ENCODE peak calls at places on chromosomes 5 and 9, in seven cellular contexts. U is DND-41, M is OCI-LY7, F is K562, I is PC-3, X is IMR-90, C is H1. K is an unnamed sample.

GRCh38 chr5:67578011-67578410 is 381.4 kb upstream of the CD180 start:
- DNase-seq in X (no peak), F (no peak), C (no peak), U (no peak), M (no peak), I (peak; percentile 6), K (no peak)

GRCh38 chr5:75059887-75060286 is 7.5 kb upstream of the GCNT4 start:
- DNase-seq in X (no peak), U (peak; percentile 55), I (no peak), C (no peak), M (no peak), F (no peak), K (no peak)

GRCh38 chr5:43771611-43772031 is 168.6 kb downstream of the NNT start:
- DNase-seq in U (no peak), I (no peak), C (no peak), F (no peak), M (no peak), X (no peak), K (no peak)

GRCh38 chr5:14413331-14413750 is 168.3 kb upstream of the OTULINL start:
- DNase-seq in U (no peak), X (peak; percentile 63), M (no peak), I (no peak), F (no peak), C (no peak), K (no peak)

GRCh38 chr5:149749481-149750365 is 19.6 kb downstream of the PPARGC1B start:
- DNase-seq in M (no peak), U (no peak), F (no peak), I (no peak), X (no peak), C (no peak), K (no peak)

GRCh38 chr5:120465281-120465961 is 1.3 kb downstream of the PRR16 start:
- DNase-seq in C (peak; percentile 78), X (peak; percentile 64), F (peak; percentile 40), U (no peak), M (no peak), I (peak; percentile 39), K (no peak)

GRCh38 chr5:134656690-134657089 is 8.1 kb downstream of the SEC24A start:
- DNase-seq in I (no peak), X (peak; percentile 15), M (no peak), C (no peak), F (no peak), U (no peak), K (no peak)

GRCh38 chr5:172150514-172151425 is 37.3 kb downstream of the STK10 start:
- DNase-seq in I (no peak), X (peak; percentile 24), F (peak; percentile 46), U (no peak), M (no peak), C (no peak), K (no peak)

GRCh38 chr9:85527331-85528015 is 214.3 kb downstream of the AGTPBP1 start:
- DNase-seq in I (no peak), U (no peak), M (no peak), F (no peak), X (no peak), C (no peak), K (no peak)

GRCh38 chr5:3362606-3362910 is 233.1 kb upstream of the IRX1 start:
- DNase-seq in X (no peak), C (no peak), U (no peak), I (no peak), M (no peak), F (no peak), K (no peak)

GRCh38 chr5:76602094-76602726 is 21.0 kb downstream of the F2RL2 start:
- DNase-seq in X (peak; percentile 56), U (no peak), M (no peak), I (peak; percentile 32), F (no peak), C (no peak), K (no peak)

GRCh38 chr9:121360975-121361374 is 9.1 kb downstream of the STOM start:
- DNase-seq in U (no peak), X (peak; percentile 92), C (no peak), F (no peak), M (no peak), I (peak; percentile 51), K (no peak)

GRCh38 chr9:78439192-78439865 is 142.4 kb downstream of the PSAT1 start:
- DNase-seq in U (peak; percentile 65), X (peak; percentile 89), M (peak; percentile 70), I (peak; percentile 87), F (peak; percentile 63), C (peak; percentile 90), K (peak; percentile 90)

GRCh38 chr5:179974281-179974945 is 66.7 kb upstream of the TBC1D9B start:
- DNase-seq in C (no peak), M (no peak), U (no peak), X (no peak), I (no peak), F (no peak), K (no peak)

GRCh38 chr9:91421987-91422765 is 1.5 kb downstream of the NFIL3 start:
- DNase-seq in F (no peak), U (no peak), I (no peak), X (peak; percentile 41), C (no peak), M (no peak), K (no peak)

GRCh38 chr9:121738969-121739368 is 87.5 kb downstream of the DAB2IP start:
- DNase-seq in U (no peak), F (no peak), C (no peak), I (no peak), X (peak; percentile 61), M (no peak), K (no peak)

GRCh38 chr5:66066826-66067225 is 77.3 kb upstream of the SREK1 start:
- DNase-seq in U (no peak), C (no peak), M (no peak), F (no peak), I (no peak), X (no peak), K (no peak)

GRCh38 chr9:108691614-108692013 is 164.2 kb downstream of the ACTL7B start:
- DNase-seq in I (peak; percentile 76), M (no peak), C (no peak), F (no peak), X (no peak), U (no peak), K (no peak)

GRCh38 chr9:105054488-105054887 is 126.5 kb upstream of the ABCA1 start:
- DNase-seq in M (no peak), U (no peak), I (peak; percentile 68), C (no peak), X (peak; percentile 89), F (no peak), K (no peak)

GRCh38 chr5:151213803-151214613 is 9.9 kb downstream of the CCDC69 start:
- DNase-seq in U (peak; percentile 97), I (no peak), M (peak; percentile 97), C (peak; percentile 58), F (peak; percentile 95), X (no peak), K (peak; percentile 98)

GRCh38 chr5:83340511-83340918 is 131.0 kb upstream of the VCAN start:
- DNase-seq in I (no peak), M (no peak), U (peak; percentile 27), C (no peak), F (no peak), X (no peak), K (no peak)

GRCh38 chr9:95773061-95773433 is 102.4 kb upstream of the ERCC6L2 start:
- DNase-seq in C (no peak), U (no peak), X (peak; percentile 61), F (no peak), I (no peak), M (no peak), K (no peak)

GRCh38 chr5:33460210-33460609 is 19.4 kb downstream of the TARS1 start:
- DNase-seq in I (no peak), U (no peak), X (no peak), C (no peak), F (peak; percentile 54), M (no peak), K (no peak)

DNA sequence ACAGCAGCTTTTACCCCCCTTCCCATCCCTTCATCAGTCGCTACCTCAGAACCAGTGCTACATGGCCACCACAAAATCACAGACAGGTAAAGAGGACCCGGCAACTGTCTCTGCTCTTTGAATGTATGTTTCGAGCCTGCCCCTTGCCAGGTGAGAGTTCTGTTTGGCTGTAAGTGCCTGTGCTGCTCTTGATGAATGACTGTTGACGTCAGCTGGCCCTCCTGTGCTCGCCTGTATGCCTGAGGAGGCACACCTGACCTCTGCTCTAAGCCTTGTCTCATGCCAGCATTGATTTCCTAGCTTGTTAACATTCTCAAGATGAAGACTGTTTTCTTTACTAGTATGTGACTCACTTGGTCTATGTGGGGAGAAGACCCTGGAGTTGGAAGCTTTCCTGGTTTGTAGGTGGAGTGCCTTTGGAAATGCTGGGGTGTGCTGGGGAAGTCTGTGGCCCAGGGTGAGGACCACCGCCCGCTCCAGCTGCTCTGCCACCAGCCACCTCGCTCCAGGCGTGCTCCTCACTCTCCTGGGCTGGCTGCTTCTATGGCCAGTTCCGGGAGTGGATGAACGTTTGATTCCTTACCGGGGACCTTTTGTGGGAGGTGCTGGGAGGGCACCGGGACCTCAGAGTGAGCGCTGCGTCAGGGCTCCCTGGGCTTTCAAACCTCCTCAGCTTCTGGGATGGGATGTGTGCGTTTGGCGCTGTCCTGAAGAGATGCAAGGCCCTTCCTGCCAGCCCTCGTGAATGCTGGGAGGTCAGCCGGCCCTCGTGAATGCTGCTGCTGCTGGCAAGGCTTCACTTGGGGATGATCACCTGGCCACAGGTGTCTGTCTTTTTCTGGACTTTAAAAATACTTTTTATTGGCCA is 109.9 kb downstream of the EHMT1 start:
- DNase-seq in I (no peak), U (no peak), X (peak; percentile 19), M (no peak), C (no peak), F (no peak), K (no peak)
- H4K20me1 ChIP-seq in I (no peaks in the 10 kb centered on the region), U (peaks cover 11% of the 10 kb centered on the region), X (peaks cover 27% of the 10 kb centered on the region), M (no peaks in the 10 kb centered on the region), C (peaks cover 7% of the 10 kb centered on the region), F (no peaks in the 10 kb centered on the region), K (no peaks in the 10 kb centered on the region)

GRCh38 chr9:113018247-113018646 is 6.3 kb upstream of the ZNF883 start:
- DNase-seq in F (no peak), U (no peak), C (no peak), I (no peak), M (no peak), X (no peak), K (no peak)
- H3K9me3 ChIP-seq in F (no peaks in the 10 kb centered on the region), U (no peaks in the 10 kb centered on the region), C (peaks cover 33% of the 10 kb centered on the region), I (peaks cover 6% of the 10 kb centered on the region), M (peaks cover 5% of the 10 kb centered on the region), X (peaks cover 6% of the 10 kb centered on the region), K (no peaks in the 10 kb centered on the region)

DNA sequence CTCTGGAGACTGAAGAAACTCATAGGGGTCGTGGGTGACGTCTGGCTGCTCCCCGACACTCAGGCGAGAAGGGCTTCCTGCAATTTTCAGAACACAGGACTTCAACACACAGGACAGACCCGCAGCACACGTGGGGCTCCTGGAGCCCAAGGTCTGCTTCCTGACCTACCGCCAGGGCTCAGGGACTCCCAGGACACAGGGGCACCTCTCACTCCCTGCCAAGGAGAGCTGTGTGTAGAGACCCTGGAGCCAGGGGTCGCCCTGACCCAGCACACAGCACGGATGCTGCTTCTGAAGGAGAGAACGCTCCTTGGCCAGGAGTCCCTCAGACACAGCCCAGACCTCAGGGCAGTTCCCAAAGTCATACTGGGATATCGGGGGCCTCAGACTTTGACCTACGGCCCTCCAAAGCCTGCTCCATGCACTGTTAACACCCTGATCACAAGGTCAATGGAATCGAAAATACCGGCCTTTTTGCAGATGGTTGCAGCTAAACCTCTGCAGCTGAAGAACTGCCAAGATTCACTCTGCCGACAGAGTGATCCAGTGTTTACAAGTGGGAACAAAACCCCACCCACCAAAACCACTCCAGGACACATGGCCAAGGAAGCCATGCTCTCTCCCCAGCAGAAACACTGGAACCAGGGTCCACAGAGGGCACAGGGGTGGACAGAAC is 13.8 kb upstream of the ZDHHC11 start:
- DNase-seq in U (no peak), C (no peak), F (no peak), I (no peak), M (no peak), X (peak; percentile 27), K (no peak)
- H3K27ac ChIP-seq in U (no peak overlapping the region), C (no peak overlapping the region), F (no peak overlapping the region), I (no peak overlapping the region), M (no peak overlapping the region), X (no peak overlapping the region), K (no peak overlapping the region)

GRCh38 chr5:143359869-143360268 is 43.6 kb downstream of the NR3C1 start:
- DNase-seq in C (no peak), M (no peak), F (no peak), X (no peak), U (no peak), I (no peak), K (no peak)
- H4K20me1 ChIP-seq in C (no peaks in the 10 kb centered on the region), M (peaks cover 24% of the 10 kb centered on the region), F (no peaks in the 10 kb centered on the region), X (peaks cover 54% of the 10 kb centered on the region), U (peaks cover 78% of the 10 kb centered on the region), I (peaks cover 4% of the 10 kb centered on the region), K (peaks cover 74% of the 10 kb centered on the region)

K was measured in Karpas-422.